ENCODE peak calls at places on chromosomes 2 and 18, in four cellular contexts. M is NCI-H460, D is A172, F is NCI-H1092 treated with DMSO at 0.1 percent for 48 hours. N is an unnamed sample.

GRCh38 chr18:53701697-53702096 is 522.8 kb downstream of the MBD2 start:
- DNase-seq in F (no peak), D (no peak), M (no peak), N (no peak)

GRCh38 chr2:162029287-162029901 is 44.6 kb downstream of the DPP4 start:
- DNase-seq in F (no peak), D (peak), M (no peak), N (no peak)

GRCh38 chr2:217899231-217900009 is 103.4 kb downstream of the TNS1 start:
- DNase-seq in D (peak), F (no peak), M (peak), N (no peak)

GRCh38 chr2:17257194-17257909 is 260.9 kb downstream of the RAD51AP2 start:
- DNase-seq in F (no peak), M (no peak), D (peak), N (no peak)

GRCh38 chr18:56977284-56977683 is 169.6 kb upstream of the BOD1L2 start:
- DNase-seq in M (no peak), D (no peak), F (no peak), N (no peak)

GRCh38 chr2:80778704-80779103 is 474.2 kb upstream of the LRRTM1 start:
- DNase-seq in F (no peak), D (no peak), M (no peak), N (no peak)

GRCh38 chr2:236947294-236947693 is 138.4 kb upstream of the COPS8 start:
- DNase-seq in F (no peak), M (no peak), D (no peak), N (no peak)

GRCh38 chr2:2222931-2223330 is 108.1 kb downstream of the MYT1L start:
- DNase-seq in D (peak), M (no peak), F (no peak), N (no peak)

GRCh38 chr2:179037807-179038206 is 12.1 kb downstream of the CCDC141 start:
- DNase-seq in F (no peak), M (no peak), D (no peak), N (no peak)

GRCh38 chr2:95031726-95032116 is 6.2 kb downstream of the MAL start:
- DNase-seq in M (no peak), F (no peak), D (no peak), N (no peak)

GRCh38 chr18:35076556-35076955 is 35.3 kb downstream of the MAPRE2 start:
- DNase-seq in F (no peak), M (no peak), D (peak), N (no peak)

GRCh38 chr2:191521608-191522208 is 156.2 kb upstream of the NABP1 start:
- DNase-seq in M (peak), F (peak), D (peak), N (no peak)

GRCh38 chr2:49153231-49153630 is 1.1 kb downstream of the FSHR start:
- DNase-seq in F (no peak), M (no peak), D (no peak), N (no peak)

GRCh38 chr2:177710889-177711288 is 318.3 kb downstream of the AGPS start:
- DNase-seq in M (no peak), D (no peak), F (no peak), N (no peak)

GRCh38 chr2:212997526-212998020 is 153.8 kb downstream of the IKZF2 start:
- DNase-seq in D (no peak), F (no peak), M (no peak), N (no peak)

GRCh38 chr18:78766651-78767533 is 212.7 kb upstream of the SALL3 start:
- DNase-seq in D (no peak), M (no peak), F (no peak), N (no peak)

GRCh38 chr18:23862071-23862470 is 152.5 kb upstream of the TTC39C start:
- DNase-seq in M (no peak), F (no peak), D (peak), N (no peak)

GRCh38 chr2:237156131-237156856 is 70.6 kb downstream of the COPS8 start:
- DNase-seq in M (no peak), F (no peak), D (peak), N (no peak)

GRCh38 chr18:46070683-46071614 is 1.1 kb downstream of the PSTPIP2 start:
- DNase-seq in F (no peak), M (no peak), D (no peak), N (no peak)

GRCh38 chr2:156064540-156064939 is 268.0 kb downstream of the NR4A2 start:
- DNase-seq in M (no peak), F (no peak), D (no peak), N (no peak)

GRCh38 chr18:59060540-59060939 is 79.1 kb upstream of the SEC11C start:
- DNase-seq in M (no peak), D (no peak), F (no peak), N (no peak)

GRCh38 chr2:222038086-222038802 is 260.6 kb downstream of the PAX3 start:
- DNase-seq in F (peak), M (no peak), D (peak), N (no peak)

GRCh38 chr18:75818336-75818735 is 390.8 kb upstream of the SMIM21 start:
- DNase-seq in F (no peak), M (no peak), D (no peak), N (no peak)

GRCh38 chr18:80171190-80171872 is 62.3 kb downstream of the ADNP2 start:
- DNase-seq in M (peak), D (peak), F (peak), N (peak)

GRCh38 chr2:200467806-200468686 is 41.8 kb downstream of the KCTD18 start:
- DNase-seq in D (no peak), F (no peak), M (no peak), N (no peak)

GRCh38 chr2:39304729-39305128 is 61.0 kb upstream of the CDKL4 start:
- DNase-seq in M (no peak), F (no peak), D (no peak), N (no peak)

GRCh38 chr2:134216152-134216829 is 37.6 kb upstream of the MGAT5 start:
- DNase-seq in D (no peak), M (no peak), F (no peak), N (no peak)

N was measured in activated CD4-positive, CD25-positive, alpha-beta regulatory T cell treated with anti-CD3 and anti-CD28 coated beads, Interleukin-2, amount 50 U/mL, for 72 hours.